ENCODE peak calls at places on chromosomes 2 and 18, in nine cellular contexts. S is ureter; E is foreskin fibroblast; C is astrocyte of the cerebellum; Z is NCI-H2081 treated with DMSO at 0.1 percent for 48 hours; B is stimulated activated CD4-positive, alpha-beta T cell treated with anti-CD3 and anti-CD28 coated beads, Interleukin-4, amount 100 ng/mL, for 48 hours; T is HCEC 1CT; R is astrocyte; N is AG08396. J is an unnamed sample.

GRCh38 chr2:99382163-99382562 is 45.0 kb downstream of the EIF5B start:
- DNase-seq in Z (no peak), N (no peak), C (no peak), B (no peak), T (no peak), R (no peak), E (no peak), S (no peak), J (no peak)

GRCh38 chr2:176614049-176614448 is 344.8 kb downstream of the MTX2 start:
- DNase-seq in B (no peak), E (no peak), T (no peak), C (no peak), N (no peak), Z (no peak), R (no peak), S (no peak), J (no peak)

GRCh38 chr2:158817596-158817995 is 22.5 kb downstream of the DAPL1 start:
- DNase-seq in Z (no peak), N (no peak), C (no peak), B (no peak), S (no peak), R (peak; percentile 76), T (no peak), E (no peak), J (no peak)

GRCh38 chr2:41024806-41025205 is 572.9 kb upstream of the SLC8A1 start:
- DNase-seq in R (no peak), C (no peak), Z (no peak), E (no peak), B (no peak), S (no peak), N (no peak), T (no peak), J (no peak)

GRCh38 chr2:143955416-143956075 is 564.4 kb downstream of the ZEB2 start:
- DNase-seq in Z (no peak), E (peak; percentile 46), N (peak; percentile 29), B (no peak), C (peak; percentile 72), S (no peak), T (peak; percentile 85), R (peak; percentile 83), J (peak; percentile 31)

GRCh38 chr2:237983922-237984321 is 17.1 kb downstream of the UBE2F start:
- DNase-seq in R (no peak), B (no peak), T (no peak), N (no peak), C (no peak), S (no peak), Z (no peak), E (no peak), J (no peak)

GRCh38 chr18:62131305-62131909 is 55.4 kb downstream of the PIGN start:
- DNase-seq in C (peak; percentile 48), N (peak; percentile 63), E (peak; percentile 58), Z (peak; percentile 27), B (peak; percentile 41), S (peak; percentile 49), T (peak; percentile 51), R (peak; percentile 28), J (no peak)

GRCh38 chr2:215611609-215612386 is 175.9 kb upstream of the FN1 start:
- DNase-seq in Z (no peak), E (no peak), B (no peak), R (no peak), N (no peak), C (no peak), T (no peak), S (no peak), J (no peak)

GRCh38 chr2:148812306-148812705 is 62.7 kb upstream of the KIF5C start:
- DNase-seq in S (peak; percentile 57), E (peak; percentile 55), R (peak; percentile 64), N (peak; percentile 43), B (no peak), C (peak; percentile 40), Z (no peak), T (peak; percentile 15), J (no peak)

GRCh38 chr2:41283079-41283765 is 764.6 kb upstream of the PKDCC start:
- DNase-seq in N (no peak), S (no peak), R (peak; percentile 34), E (no peak), T (no peak), C (no peak), B (no peak), Z (no peak), J (no peak)

GRCh38 chr2:241842620-241843211 is 16.0 kb downstream of the PDCD1 start:
- DNase-seq in T (no peak), Z (no peak), C (no peak), E (no peak), S (peak; percentile 70), R (no peak), B (no peak), N (no peak), J (no peak)

GRCh38 chr18:3294435-3295080 is 32.6 kb downstream of the MYL12B start:
- DNase-seq in E (no peak), B (no peak), N (no peak), R (peak; percentile 57), S (no peak), Z (peak; percentile 73), T (peak; percentile 47), C (no peak), J (no peak)

GRCh38 chr2:63486861-63487290 is 101.4 kb downstream of the WDPCP start:
- DNase-seq in T (no peak), R (no peak), Z (no peak), B (no peak), N (no peak), E (no peak), S (no peak), C (no peak), J (no peak)

GRCh38 chr2:73053316-73054114 is 18.0 kb downstream of the SFXN5 start:
- DNase-seq in E (no peak), Z (no peak), B (no peak), R (peak; percentile 66), N (no peak), C (peak; percentile 60), S (no peak), T (no peak), J (no peak)

GRCh38 chr2:115303-115702 is 69.0 kb upstream of the FAM110C start:
- DNase-seq in S (no peak), E (no peak), N (no peak), B (no peak), Z (no peak), R (no peak), T (no peak), C (no peak), J (peak; percentile 10)

GRCh38 chr2:4903676-4904348 is 788.4 kb upstream of the SOX11 start:
- DNase-seq in E (no peak), S (no peak), N (no peak), B (no peak), R (no peak), C (no peak), Z (no peak), T (no peak), J (no peak)

GRCh38 chr2:101386599-101387150 is 628 bp downstream of the CREG2 start:
- DNase-seq in R (no peak), B (no peak), Z (no peak), S (no peak), C (no peak), N (no peak), E (no peak), T (no peak), J (no peak)

GRCh38 chr2:94753466-94753998 is 117.7 kb upstream of the TEKT4 start:
- DNase-seq in S (no peak), Z (no peak), B (no peak), R (no peak), N (no peak), T (no peak), C (no peak), E (no peak), J (no peak)

GRCh38 chr2:143901185-143901842 is 618.6 kb downstream of the ZEB2 start:
- DNase-seq in Z (no peak), S (no peak), E (peak; percentile 49), B (no peak), R (peak; percentile 98), T (peak; percentile 95), N (peak; percentile 59), C (peak; percentile 76), J (peak; percentile 80)

GRCh38 chr2:231900486-231900942 is 25.7 kb downstream of the NPPC start:
- DNase-seq in C (peak; percentile 24), E (peak; percentile 45), S (peak; percentile 60), B (peak; percentile 70), N (peak; percentile 85), R (peak; percentile 20), Z (no peak), T (peak; percentile 59), J (peak; percentile 12)

GRCh38 chr2:232141591-232141990 is 180.1 kb downstream of the DIS3L2 start:
- DNase-seq in S (no peak), E (no peak), B (no peak), Z (no peak), R (no peak), N (no peak), C (no peak), T (no peak), J (no peak)

GRCh38 chr2:166180951-166181812 is 53.4 kb upstream of the SCN1A start:
- DNase-seq in T (peak; percentile 48), N (peak; percentile 43), C (peak; percentile 29), E (peak; percentile 29), R (no peak), S (peak; percentile 46), Z (no peak), B (peak; percentile 8), J (no peak)

GRCh38 chr2:75994759-75995158 is 284.0 kb upstream of the GCFC2 start:
- DNase-seq in C (no peak), T (no peak), B (no peak), R (no peak), E (no peak), Z (no peak), N (no peak), S (no peak), J (no peak)

GRCh38 chr2:42602218-42602936 is 33.9 kb downstream of the MTA3 start:
- DNase-seq in N (no peak), R (no peak), T (no peak), E (no peak), Z (peak; percentile 35), S (no peak), B (no peak), C (no peak), J (no peak)

GRCh38 chr2:27006602-27007415 is 26.0 kb upstream of the TMEM214 start:
- DNase-seq in C (no peak), N (no peak), B (no peak), Z (no peak), R (no peak), S (no peak), E (no peak), T (no peak), J (no peak)

GRCh38 chr18:49933530-49933929 is 120.2 kb upstream of the ACAA2 start:
- DNase-seq in B (no peak), R (peak; percentile 45), T (peak; percentile 42), N (no peak), C (no peak), E (peak; percentile 29), S (no peak), Z (no peak), J (no peak)

GRCh38 chr2:29596584-29596983 is 324.8 kb downstream of the ALK start:
- DNase-seq in B (no peak), N (no peak), R (no peak), Z (no peak), E (no peak), T (no peak), S (no peak), C (no peak), J (no peak)

GRCh38 chr18:23627325-23627724 is 35.4 kb downstream of the ANKRD29 start:
- DNase-seq in N (peak; percentile 67), S (no peak), T (peak; percentile 90), E (peak; percentile 83), R (peak; percentile 84), Z (no peak), B (no peak), C (peak; percentile 62), J (peak; percentile 77)

GRCh38 chr2:234076451-234076850 is 25.9 kb downstream of the SPP2 start:
- DNase-seq in N (no peak), R (no peak), E (no peak), C (no peak), B (no peak), S (no peak), T (no peak), Z (no peak), J (no peak)

GRCh38 chr2:3022841-3023372 is 354.7 kb downstream of the EIPR1 start:
- DNase-seq in R (no peak), N (no peak), C (no peak), E (no peak), S (no peak), T (no peak), B (no peak), Z (no peak), J (no peak)

GRCh38 chr2:86704482-86704971 is 15.6 kb upstream of the RMND5A start:
- DNase-seq in C (peak; percentile 68), T (peak; percentile 79), Z (no peak), N (peak; percentile 60), R (peak; percentile 88), E (peak; percentile 71), B (no peak), S (no peak), J (peak; percentile 63)